ENCODE peak calls at places on chromosomes 3 and 15, in ten cellular contexts. V, M, P, E, A, Q, C, L, B and Y are unnamed samples.

GRCh38 chr3:30130391-30130790 is 476.0 kb upstream of the TGFBR2 start:
- DNase-seq in A (no peak), B (no peak), C (no peak), E (no peak), P (no peak), V (no peak), M (no peak), L (no peak), Q (no peak), Y (no peak)

GRCh38 chr15:85063522-85063921 is 81.9 kb downstream of the PDE8A start:
- DNase-seq in Q (no peak), E (no peak), P (no peak), B (no peak), M (no peak), C (no peak), L (no peak), V (no peak), A (no peak), Y (no peak)

GRCh38 chr15:45429974-45430792 is 51.8 kb upstream of the GATM start:
- DNase-seq in E (peak), L (peak), B (peak), V (peak), M (peak), C (peak), P (peak), A (peak), Q (peak), Y (peak)

GRCh38 chr15:83559310-83559966 is 94.5 kb upstream of the ADAMTSL3 start:
- DNase-seq in V (peak), Q (peak), A (peak), C (peak), E (no peak), P (peak), L (no peak), B (peak), M (peak), Y (no peak)

GRCh38 chr15:75171408-75171807 is 30.3 kb upstream of the C15orf39 start:
- DNase-seq in Q (no peak), A (no peak), V (no peak), E (no peak), C (no peak), M (peak), P (peak), B (no peak), L (no peak), Y (no peak)

GRCh38 chr3:187713504-187713903 is 11.1 kb upstream of the RTP2 start:
- DNase-seq in E (no peak), B (no peak), P (peak), A (no peak), Q (no peak), M (no peak), V (no peak), C (no peak), L (no peak), Y (no peak)

GRCh38 chr15:68730491-68731317 is 90.0 kb downstream of the ANP32A start:
- DNase-seq in B (no peak), L (no peak), V (peak), P (peak), Q (no peak), C (peak), E (no peak), A (no peak), M (peak), Y (no peak)

GRCh38 chr3:134652409-134652831 is 1.6 kb upstream of the KY start:
- DNase-seq in E (no peak), B (no peak), C (no peak), A (peak), V (no peak), P (peak), M (no peak), L (no peak), Q (no peak), Y (no peak)

GRCh38 chr3:56291244-56291680 is 177.0 kb downstream of the ERC2 start:
- DNase-seq in A (no peak), E (no peak), M (no peak), B (no peak), P (peak), V (no peak), L (no peak), C (no peak), Q (no peak), Y (no peak)

GRCh38 chr15:40081691-40082194 is 26.9 kb downstream of the BMF start:
- DNase-seq in E (no peak), P (peak), L (no peak), Q (no peak), A (peak), B (no peak), C (peak), V (no peak), M (peak), Y (no peak)

GRCh38 chr15:63896336-63897115 is 62.8 kb upstream of the HERC1 start:
- DNase-seq in M (peak), C (no peak), V (no peak), A (no peak), P (peak), L (no peak), B (no peak), Q (peak), E (no peak), Y (no peak)

GRCh38 chr3:155325263-155325835 is 31.9 kb upstream of the STRIT1 start:
- DNase-seq in P (no peak), M (no peak), L (no peak), Q (no peak), B (no peak), A (no peak), E (no peak), V (no peak), C (no peak), Y (no peak)

GRCh38 chr3:127688416-127689265 is 15.9 kb downstream of the ABTB1 start:
- DNase-seq in L (peak), P (peak), B (no peak), E (no peak), V (no peak), A (no peak), C (no peak), M (no peak), Q (no peak), Y (no peak)

GRCh38 chr15:26722621-26723160 is 50.2 kb downstream of the GABRB3 start:
- DNase-seq in P (no peak), A (no peak), B (no peak), Q (no peak), V (no peak), E (no peak), L (no peak), C (no peak), M (no peak), Y (no peak)

GRCh38 chr3:183428140-183429023 is at the start of gene MCF2L2:
- DNase-seq in C (peak), L (peak), V (peak), A (peak), M (peak), P (peak), E (peak), B (peak), Q (peak), Y (peak)

GRCh38 chr3:43773273-43774104 is 82.8 kb downstream of the ABHD5 start:
- DNase-seq in M (no peak), B (no peak), P (no peak), Q (no peak), C (no peak), A (peak), L (no peak), V (no peak), E (no peak), Y (no peak)

GRCh38 chr15:31758126-31758525 is 272.2 kb upstream of the CHRNA7 start:
- DNase-seq in V (peak), A (no peak), E (no peak), M (peak), L (no peak), C (peak), P (peak), B (no peak), Q (no peak), Y (no peak)

GRCh38 chr15:83695246-83695645 is 41.3 kb downstream of the ADAMTSL3 start:
- DNase-seq in A (no peak), P (peak), M (no peak), V (no peak), L (no peak), B (no peak), E (no peak), Q (no peak), C (no peak), Y (no peak)

GRCh38 chr15:60375255-60375809 is 22.5 kb downstream of the ANXA2 start:
- DNase-seq in L (no peak), C (no peak), A (no peak), E (no peak), Q (no peak), M (no peak), B (no peak), P (peak), V (no peak), Y (no peak)